ENCODE peak calls at places on chromosomes 4 and X, in six cellular contexts. S is stimulated activated CD8-positive, alpha-beta memory T cell treated with anti-CD3 and anti-CD28 coated beads, Interleukin-15, amount 100 ng/mL, for 24 hours; N is A549; M is ascending aorta; O is nucleus accumbens; W is activated CD4-positive, alpha-beta T cell treated with anti-CD3 and anti-CD28 coated beads for 24 hours. T is an unnamed sample.

GRCh38 chr4:74318270-74318669 is 10.0 kb downstream of the EPGN start:
- DNase-seq in O (no peak), N (no peak), M (no peak), W (no peak), S (no peak), T (no peak)

GRCh38 chrX:68685722-68686683 is 38.5 kb downstream of the STARD8 start:
- DNase-seq in W (no peak), S (no peak), N (peak; percentile 50), O (peak; percentile 2), M (peak; percentile 69), T (no peak)

GRCh38 chr4:183636488-183636887 is 22.5 kb downstream of the RWDD4 start:
- DNase-seq in O (no peak), N (peak; percentile 75), M (no peak), W (no peak), S (no peak), T (no peak)

GRCh38 chrX:18220786-18221185 is at the start of gene BEND2:
- DNase-seq in S (no peak), N (no peak), M (no peak), W (no peak), O (no peak), T (no peak)

GRCh38 chr4:111556141-111556781 is 589.0 kb upstream of the FAM241A start:
- DNase-seq in W (no peak), M (no peak), N (no peak), S (no peak), O (no peak), T (no peak)

GRCh38 chr4:77434299-77435092 is 171.1 kb upstream of the CXCL13 start:
- DNase-seq in O (no peak), M (peak; percentile 68), W (no peak), N (no peak), S (no peak), T (no peak)

GRCh38 chr4:1582227-1582626 is 101.9 kb downstream of the FAM53A start:
- DNase-seq in M (no peak), W (no peak), N (no peak), O (no peak), S (no peak), T (no peak)

GRCh38 chr4:2295535-2296442 is 33.9 kb upstream of the MXD4 start:
- DNase-seq in O (no peak), M (peak; percentile 54), W (no peak), S (no peak), N (no peak), T (no peak)

GRCh38 chr4:140372607-140373327 is 679 bp upstream of the SCOC start:
- DNase-seq in N (peak; percentile 16), W (peak; percentile 5), M (no peak), S (no peak), O (no peak), T (no peak)

GRCh38 chr4:139144911-139145551 is 32.0 kb downstream of the ELF2 start:
- DNase-seq in O (no peak), W (no peak), N (no peak), M (no peak), S (no peak), T (peak; percentile 41)

GRCh38 chr4:32037391-32037790 is 1317.2 kb downstream of the PCDH7 start:
- DNase-seq in M (no peak), W (no peak), N (no peak), S (no peak), O (no peak), T (no peak)

GRCh38 chr4:740011-740410 is 34.4 kb downstream of the PCGF3 start:
- DNase-seq in W (no peak), N (no peak), M (no peak), S (no peak), O (no peak), T (no peak)

GRCh38 chr4:5793514-5793913 is 82.5 kb downstream of the EVC start:
- DNase-seq in W (no peak), M (peak; percentile 56), N (no peak), O (no peak), S (no peak), T (no peak)

GRCh38 chr4:88618782-88619485 is 26.7 kb downstream of the HERC3 start:
- DNase-seq in W (no peak), O (no peak), S (no peak), M (no peak), N (no peak), T (no peak)

GRCh38 chrX:71143508-71143907 is 1.1 kb upstream of the NLGN3 start:
- DNase-seq in W (no peak), M (peak; percentile 73), O (peak; percentile 11), S (no peak), N (no peak), T (no peak)

GRCh38 chr4:101230806-101231426 is 116.4 kb downstream of the PPP3CA start:
- DNase-seq in W (no peak), N (peak; percentile 64), S (no peak), O (no peak), M (no peak), T (no peak)

GRCh38 chr4:1209821-1210220 is 37.4 kb upstream of the SPON2 start:
- DNase-seq in M (peak; percentile 85), S (no peak), N (no peak), W (no peak), O (no peak), T (no peak)

GRCh38 chr4:81030617-81031388 is at the start of gene BMP3:
- DNase-seq in W (no peak), O (no peak), S (no peak), M (no peak), N (peak; percentile 1), T (peak; percentile 49)

GRCh38 chr4:4424499-4425115 is 37.7 kb downstream of the NSG1 start:
- DNase-seq in S (no peak), M (no peak), N (no peak), O (no peak), W (no peak), T (no peak)

GRCh38 chrX:28278236-28278635 is 297.0 kb upstream of the DCAF8L1 start:
- DNase-seq in S (no peak), M (no peak), W (no peak), O (no peak), N (no peak), T (no peak)

GRCh38 chr4:87961993-87962791 is 13.3 kb upstream of the SPP1 start:
- DNase-seq in W (no peak), M (no peak), S (no peak), N (peak; percentile 49), O (no peak), T (no peak)

GRCh38 chr4:4735870-4736269 is 123.6 kb upstream of the MSX1 start:
- DNase-seq in N (no peak), W (no peak), M (no peak), O (no peak), S (no peak), T (no peak)

GRCh38 chr4:61462451-61463326 is 262.6 kb downstream of the ADGRL3 start:
- DNase-seq in O (no peak), M (no peak), N (peak; percentile 61), W (no peak), S (no peak), T (no peak)

GRCh38 chr4:27289704-27290103 is 429.1 kb downstream of the STIM2 start:
- DNase-seq in W (no peak), O (no peak), S (no peak), M (no peak), N (no peak), T (no peak)

GRCh38 chr4:17667253-17667652 is 52.8 kb downstream of the MED28 start:
- DNase-seq in W (no peak), N (no peak), M (no peak), O (no peak), S (no peak), T (no peak)

GRCh38 chr4:107153228-107153627 is 117.1 kb upstream of the DKK2 start:
- DNase-seq in W (no peak), O (no peak), M (no peak), N (peak; percentile 5), S (no peak), T (no peak)

GRCh38 chr4:7650606-7651400 is 216.1 kb upstream of the PSAPL1 start:
- DNase-seq in S (no peak), W (no peak), O (no peak), N (no peak), M (no peak), T (no peak)

GRCh38 chrX:9440116-9440844 is 24.6 kb upstream of the TBL1X start:
- DNase-seq in S (no peak), W (no peak), N (no peak), M (peak; percentile 75), O (no peak), T (no peak)

GRCh38 chr4:165489786-165490185 is 111.0 kb downstream of the CPE start:
- DNase-seq in O (no peak), M (no peak), S (no peak), N (no peak), W (no peak), T (no peak)

GRCh38 chr4:60344908-60345307 is 855.2 kb upstream of the ADGRL3 start:
- DNase-seq in W (no peak), M (no peak), S (no peak), N (no peak), O (no peak), T (no peak)

T was measured in stimulated activated effector memory CD8-positive, alpha-beta T cell treated with anti-CD3 and anti-CD28 coated beads, Interleukin-12 subunit alpha, Interleukin-12 subunit beta, amount 100 ng/mL, for 72 hours.